ENCODE peak calls at places on chromosomes 1 and 21, in four cellular contexts. U, P, I and Z are unnamed samples.

GRCh38 chr1:214559079-214559478 is 7.7 kb upstream of the PTPN14 start:
- DNase-seq in U (no peak), P (no peak), I (no peak), Z (no peak)

GRCh38 chr1:43269627-43270375 is at the start of gene TMEM125:
- DNase-seq in U (peak), P (no peak), I (no peak), Z (no peak)

GRCh38 chr1:170556910-170557309 is 24.9 kb downstream of the GORAB start:
- DNase-seq in U (no peak), P (no peak), I (no peak), Z (no peak)

GRCh38 chr1:183493540-183494245 is 21.4 kb downstream of the SMG7 start:
- DNase-seq in U (no peak), P (no peak), I (no peak), Z (no peak)

GRCh38 chr21:36542312-36543101 is 62.6 kb upstream of the CLDN14 start:
- DNase-seq in U (peak), P (no peak), I (no peak), Z (no peak)

GRCh38 chr1:185244015-185244747 is 72.9 kb downstream of the IVNS1ABP start:
- DNase-seq in U (no peak), P (peak), I (no peak), Z (peak)

GRCh38 chr1:110674337-110675059 is at the start of gene KCNA3:
- DNase-seq in U (peak), P (no peak), I (peak), Z (no peak)

GRCh38 chr1:39489567-39490239 is 1.7 kb upstream of the BMP8A start:
- DNase-seq in U (no peak), P (no peak), I (no peak), Z (no peak)

GRCh38 chr1:55714230-55714629 is 499.1 kb upstream of the USP24 start:
- DNase-seq in U (no peak), P (no peak), I (peak), Z (no peak)

GRCh38 chr1:67540025-67540732 is 110.0 kb upstream of the SERBP1 start:
- DNase-seq in U (no peak), P (no peak), I (no peak), Z (no peak)

GRCh38 chr21:39451332-39452206 is at the start of gene SH3BGR:
- DNase-seq in U (no peak), P (peak), I (peak), Z (no peak)

GRCh38 chr1:154502742-154503111 is 515 bp upstream of the SHE start:
- DNase-seq in U (no peak), P (no peak), I (no peak), Z (no peak)

GRCh38 chr1:112618114-112618720 is 724 bp downstream of the ST7L start:
- DNase-seq in U (peak), P (peak), I (no peak), Z (no peak)

GRCh38 chr1:168312718-168313604 is 32.3 kb downstream of the TBX19 start:
- DNase-seq in U (no peak), P (peak), I (no peak), Z (no peak)

GRCh38 chr21:33403786-33404571 is 766 bp downstream of the IFNGR2 start:
- DNase-seq in U (peak), P (peak), I (peak), Z (no peak)

GRCh38 chr1:94270801-94271203 is 33.4 kb upstream of the ARHGAP29 start:
- DNase-seq in U (no peak), P (peak), I (no peak), Z (no peak)

GRCh38 chr1:227942021-227942715 is 5.6 kb downstream of the WNT9A start:
- DNase-seq in U (no peak), P (no peak), I (no peak), Z (no peak)

GRCh38 chr21:25421327-25422028 is 185.8 kb downstream of the MRPL39 start:
- DNase-seq in U (peak), P (peak), I (no peak), Z (no peak)

GRCh38 chr1:89725676-89726075 is 92.8 kb downstream of the LRRC8C start:
- DNase-seq in U (no peak), P (no peak), I (no peak), Z (no peak)

GRCh38 chr1:33335020-33335419 is 14.1 kb upstream of the A3GALT2 start:
- DNase-seq in U (no peak), P (no peak), I (no peak), Z (no peak)

GRCh38 chr1:154416496-154417337 is 11.6 kb downstream of the IL6R start:
- DNase-seq in U (no peak), P (no peak), I (peak), Z (no peak)

GRCh38 chr1:175862418-175862817 is 119.0 kb upstream of the TNR start:
- DNase-seq in U (peak), P (no peak), I (no peak), Z (no peak)

GRCh38 chr1:222420621-222421020 is 127.3 kb downstream of the HHIPL2 start:
- DNase-seq in U (no peak), P (no peak), I (no peak), Z (no peak)

GRCh38 chr1:6918286-6918907 is 133.1 kb downstream of the CAMTA1 start:
- DNase-seq in U (no peak), P (peak), I (no peak), Z (no peak)

GRCh38 chr1:52190500-52191252 is 48.8 kb downstream of the ZFYVE9 start:
- DNase-seq in U (no peak), P (peak), I (no peak), Z (no peak)

GRCh38 chr21:38250991-38251418 is 5.8 kb upstream of the KCNJ15 start:
- DNase-seq in U (peak), P (peak), I (no peak), Z (no peak)

GRCh38 chr1:160767417-160768294 is 28.3 kb upstream of the LY9 start:
- DNase-seq in U (no peak), P (no peak), I (no peak), Z (no peak)

GRCh38 chr1:43285269-43285986 is at the start of gene C1orf210:
- DNase-seq in U (peak), P (no peak), I (no peak), Z (no peak)

GRCh38 chr1:22105611-22106207 is 37.2 kb downstream of the WNT4 start:
- DNase-seq in U (peak), P (peak), I (no peak), Z (no peak)

GRCh38 chr1:156385534-156386031 is 16.6 kb downstream of the RHBG start:
- DNase-seq in U (peak), P (peak), I (peak), Z (peak)

GRCh38 chr1:182392045-182393028 is 747 bp upstream of the GLUL start:
- DNase-seq in U (peak), P (peak), I (no peak), Z (no peak)

GRCh38 chr1:11671544-11672286 is 7.7 kb downstream of the FBXO6 start:
- DNase-seq in U (no peak), P (no peak), I (no peak), Z (no peak)

GRCh38 chr21:25862596-25862995 is 127.8 kb downstream of the GABPA start:
- DNase-seq in U (no peak), P (peak), I (no peak), Z (no peak)

GRCh38 chr21:36350282-36350910 is 30.4 kb downstream of the MORC3 start:
- DNase-seq in U (no peak), P (peak), I (no peak), Z (no peak)

DNA sequence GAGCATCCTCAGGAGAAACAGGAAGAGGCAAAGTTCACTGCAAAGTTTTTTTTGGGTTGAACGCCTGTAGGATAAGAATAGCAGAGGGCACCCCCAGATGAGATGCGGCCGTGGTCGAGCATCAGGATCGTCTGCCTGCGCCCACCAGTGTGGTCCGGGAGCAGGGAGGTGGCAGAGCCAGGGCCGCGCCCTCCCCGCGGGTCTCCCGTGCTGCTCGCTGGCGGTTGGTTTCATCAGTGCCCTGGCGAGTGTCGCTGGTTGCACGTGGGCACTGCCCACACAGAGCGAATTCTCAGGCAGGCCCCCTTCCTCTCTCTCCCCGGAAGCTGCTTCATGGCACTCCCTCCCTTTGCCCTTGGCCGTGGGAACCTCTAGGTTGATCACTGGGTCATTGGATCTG is 120.0 kb downstream of the PCBP3 start:
- DNase-seq in U (no peak), P (no peak), I (no peak), Z (no peak)
- H3K4me3 ChIP-seq in U (no peak), P (no peak), I (no peak), Z (no peak)

DNA sequence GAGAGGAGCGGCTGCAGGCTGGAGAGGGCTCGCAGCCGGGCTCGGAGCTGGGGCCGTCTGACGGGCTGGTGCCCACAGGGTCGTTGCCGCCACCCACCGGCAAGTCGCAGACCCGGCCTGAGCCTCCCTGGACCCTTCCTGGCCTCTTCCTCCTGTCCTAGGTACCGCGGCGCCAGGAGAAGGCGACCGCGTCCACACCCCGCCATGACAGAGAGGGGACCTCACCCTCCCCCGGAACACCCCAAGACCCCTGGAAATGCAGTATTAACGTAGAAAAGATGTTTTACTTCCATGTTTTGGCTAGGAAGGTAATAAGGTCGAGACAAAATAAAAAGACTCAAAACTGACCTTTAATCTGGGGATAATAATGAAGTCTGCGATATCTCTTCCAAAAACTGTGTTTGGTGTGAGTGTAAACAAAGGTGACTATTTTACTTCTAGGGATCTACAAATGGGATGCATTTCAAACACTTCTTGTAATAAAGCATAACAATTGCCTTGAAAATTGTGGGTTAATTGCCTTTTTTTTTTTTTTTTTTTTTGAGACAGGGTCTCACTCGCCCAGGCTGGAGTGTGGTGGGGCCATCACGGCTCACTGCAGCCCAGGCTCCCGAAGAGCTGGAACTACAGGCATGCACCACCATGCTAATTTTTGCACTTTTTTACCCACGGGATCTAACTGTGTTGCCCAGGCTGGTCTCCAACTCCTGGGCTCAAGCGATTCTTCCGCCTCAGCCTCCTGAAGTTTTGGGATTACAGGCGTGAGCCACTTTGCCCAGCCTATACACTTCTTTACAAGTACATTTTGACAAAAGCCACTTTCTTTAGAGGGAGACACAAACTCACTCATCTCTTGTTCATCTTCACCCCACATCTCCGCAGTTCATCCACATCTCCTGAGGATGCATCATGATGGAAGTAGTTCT is 838 bp upstream of the RSRP1 start:
- DNase-seq in U (no peak), P (no peak), I (no peak), Z (no peak)
- TF ChIP-seq CTCF in U (no peak), P (no peak), I (no peak), Z (peak)

GRCh38 chr1:37946703-37947360 is at the start of gene INPP5B:
- DNase-seq in U (peak), P (peak), I (peak), Z (peak)

GRCh38 chr1:37945743-37946702 is 830 bp downstream of the INPP5B start:
- DNase-seq in U (peak), P (peak), I (peak), Z (peak)

GRCh38 chr1:37948160-37948559 is 1.3 kb upstream of the INPP5B start:
- DNase-seq in U (no peak), P (no peak), I (no peak), Z (no peak)

GRCh38 chr1:37948841-37949240 is 2.0 kb upstream of the INPP5B start:
- DNase-seq in U (no peak), P (no peak), I (no peak), Z (no peak)

DNA sequence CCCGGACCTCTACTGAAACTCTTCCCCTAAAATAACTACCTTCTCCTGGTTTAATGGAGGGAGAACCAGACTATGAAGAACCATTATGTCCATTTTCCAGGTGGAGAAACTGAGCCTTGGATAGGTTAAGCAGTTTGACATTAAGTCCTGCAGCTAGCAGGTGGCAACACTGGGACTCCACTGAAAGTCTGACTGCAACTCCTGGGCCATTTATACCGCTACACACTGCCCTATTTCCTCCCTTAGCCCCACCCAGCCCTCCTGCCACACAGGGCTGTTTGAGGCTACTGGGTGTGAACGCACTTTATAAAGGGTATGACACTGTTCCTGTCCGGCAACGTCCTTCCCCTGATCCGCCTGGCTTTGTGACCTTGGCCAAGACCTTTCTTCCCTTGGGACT is 511 bp upstream of the INPP5B start:
- DNase-seq in U (peak), P (no peak), I (no peak), Z (no peak)
- H3K4me3 ChIP-seq in U (no peak), P (peak), I (peak), Z (no peak)

GRCh38 chr1:84508510-84508909 is 2.1 kb upstream of the GNG5 start:
- DNase-seq in U (no peak), P (no peak), I (no peak), Z (no peak)

GRCh38 chr1:84510668-84511067 is 4.3 kb upstream of the GNG5 start:
- DNase-seq in U (no peak), P (no peak), I (no peak), Z (no peak)

GRCh38 chr1:84506729-84507453 is 510 bp upstream of the GNG5 start:
- DNase-seq in U (no peak), P (no peak), I (no peak), Z (no peak)

GRCh38 chr1:84510165-84510564 is 3.8 kb upstream of the GNG5 start:
- DNase-seq in U (no peak), P (no peak), I (no peak), Z (no peak)

DNA sequence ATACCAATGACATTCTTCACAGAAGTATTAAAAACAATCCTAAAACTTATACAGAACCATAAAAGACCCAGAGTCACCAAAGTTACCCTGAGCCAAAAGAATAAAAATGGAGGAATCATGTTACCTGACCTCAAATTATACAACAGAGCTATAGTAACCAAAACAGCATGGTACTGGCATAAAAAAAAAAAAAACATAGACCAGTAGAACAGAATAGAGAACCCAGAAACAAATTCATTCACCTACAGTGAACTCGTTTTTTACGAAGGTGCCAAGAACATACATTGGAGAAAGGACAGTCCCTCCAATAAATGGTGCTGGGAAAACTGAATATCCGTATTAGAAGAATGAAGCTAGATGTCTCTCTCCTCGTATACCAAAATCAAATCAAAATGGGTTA is 2.6 kb upstream of the GNG5 start:
- DNase-seq in U (no peak), P (no peak), I (no peak), Z (no peak)
- TF ChIP-seq CTCF in U (no peak), P (no peak), I (no peak), Z (no peak)

GRCh38 chr1:16226129-16226494 is 10.9 kb downstream of the CPLANE2 start:
- DNase-seq in U (no peak), P (no peak), I (no peak), Z (no peak)
- H3K4me3 ChIP-seq in U (no peak), P (no peak), I (no peak), Z (no peak)

DNA sequence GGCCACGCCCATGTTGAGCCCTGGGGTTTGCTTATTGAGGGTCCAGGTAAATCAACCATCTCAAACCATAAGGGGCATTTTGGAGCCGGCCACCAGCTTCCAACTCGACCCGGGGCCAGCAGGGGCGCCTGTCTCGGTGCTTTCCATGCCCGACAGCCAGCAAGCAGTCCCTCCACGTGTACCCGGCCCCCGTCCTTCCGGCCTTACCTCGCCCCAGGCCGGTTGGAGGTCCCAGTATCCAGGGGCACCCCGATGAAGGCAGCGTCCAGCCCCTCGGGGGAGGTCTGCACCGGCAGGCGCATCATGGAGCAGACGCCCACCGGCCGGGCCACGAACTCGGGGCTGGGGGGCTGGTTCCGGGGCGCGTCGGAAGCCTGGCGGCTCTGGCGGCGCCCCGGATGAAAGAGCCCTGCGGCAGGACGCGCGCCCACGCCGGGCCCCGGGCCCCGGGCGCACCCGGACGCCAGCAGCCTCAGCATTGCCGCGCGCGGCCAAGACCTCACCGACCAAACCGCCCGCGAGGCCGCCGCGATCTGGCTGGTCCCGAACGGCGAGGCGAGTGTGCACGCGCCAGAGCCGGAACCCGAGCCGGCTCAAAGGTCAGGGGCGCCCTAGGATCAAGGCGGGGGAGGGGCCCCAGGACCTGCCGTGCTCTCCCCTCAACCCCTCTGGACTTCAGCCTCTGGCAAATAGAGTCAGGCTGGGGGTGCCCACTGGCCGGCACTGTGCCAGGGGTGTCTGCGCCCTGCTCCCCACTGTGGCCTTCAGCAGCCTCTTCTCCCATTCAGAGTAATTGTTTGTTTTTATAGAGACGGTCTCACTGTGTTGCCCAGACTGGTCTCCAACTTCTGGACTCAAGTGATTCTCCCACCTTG is at the start of gene AGMAT:
- DNase-seq in U (peak), P (peak), I (peak), Z (no peak)
- TF ChIP-seq CTCF in U (no peak), P (peak), I (no peak), Z (peak)